ENCODE peak calls at places on chromosome 1, in six cellular contexts. D is ovary, L is heart left ventricle, V is breast epithelium, N is right lobe of liver, F is body of pancreas. C is an unnamed sample.

GRCh38 chr1:185342017-185342416 is 25.0 kb upstream of the IVNS1ABP start:
- DNase-seq in D (no peak), L (no peak), V (no peak), N (no peak), F (no peak), C (no peak)

GRCh38 chr1:115829947-115830346 is 11.0 kb downstream of the NHLH2 start:
- DNase-seq in D (no peak), L (no peak), V (no peak), N (no peak), F (no peak), C (no peak)

GRCh38 chr1:54716299-54717047 is 812 bp downstream of the TTC4 start:
- DNase-seq in D (no peak), L (no peak), V (no peak), N (no peak), F (no peak), C (no peak)

GRCh38 chr1:2788506-2789163 is 12.9 kb downstream of the TTC34 start:
- DNase-seq in D (no peak), L (peak; percentile 11), V (peak; percentile 48), N (peak; percentile 33), F (no peak), C (peak; percentile 42)

GRCh38 chr1:61842863-61843514 is 100.7 kb downstream of the PATJ start:
- DNase-seq in D (no peak), L (no peak), V (no peak), N (no peak), F (no peak), C (no peak)

GRCh38 chr1:116390195-116390594 is 17.2 kb downstream of the ATP1A1 start:
- DNase-seq in D (no peak), L (no peak), V (no peak), N (no peak), F (no peak), C (no peak)

GRCh38 chr1:193705473-193706074 is 519.2 kb upstream of the B3GALT2 start:
- DNase-seq in D (no peak), L (no peak), V (no peak), N (no peak), F (no peak), C (no peak)

GRCh38 chr1:226677121-226678020 is 61.7 kb downstream of the ITPKB start:
- DNase-seq in D (peak; percentile 79), L (peak; percentile 85), V (peak; percentile 91), N (no peak), F (peak; percentile 61), C (peak; percentile 97)

GRCh38 chr1:227900571-227901051 is 47.1 kb downstream of the WNT9A start:
- DNase-seq in D (peak; percentile 4), L (peak; percentile 4), V (peak; percentile 47), N (no peak), F (no peak), C (peak; percentile 48)

GRCh38 chr1:21262282-21263051 is 27.8 kb downstream of the ECE1 start:
- DNase-seq in D (peak; percentile 82), L (peak; percentile 92), V (peak; percentile 68), N (peak; percentile 74), F (peak; percentile 92), C (peak; percentile 97)

GRCh38 chr1:33349081-33349759 is 28.3 kb upstream of the A3GALT2 start:
- DNase-seq in D (peak; percentile 60), L (peak; percentile 71), V (no peak), N (peak; percentile 76), F (no peak), C (peak; percentile 75)

GRCh38 chr1:226737819-226738420 is 1.2 kb downstream of the ITPKB start:
- DNase-seq in D (peak; percentile 48), L (peak; percentile 57), V (peak; percentile 58), N (peak; percentile 60), F (peak; percentile 42), C (peak; percentile 83)

GRCh38 chr1:180244840-180245239 is 14.8 kb downstream of the LHX4 start:
- DNase-seq in D (no peak), L (no peak), V (no peak), N (no peak), F (no peak), C (peak; percentile 17)

GRCh38 chr1:235199441-235199840 is 38.4 kb upstream of the RBM34 start:
- DNase-seq in D (no peak), L (no peak), V (no peak), N (no peak), F (no peak), C (no peak)

GRCh38 chr1:95309031-95309459 is 75.0 kb downstream of the RWDD3 start:
- DNase-seq in D (no peak), L (no peak), V (no peak), N (no peak), F (peak; percentile 43), C (no peak)

GRCh38 chr1:199529324-199529723 is 498.2 kb upstream of the NR5A2 start:
- DNase-seq in D (no peak), L (no peak), V (no peak), N (no peak), F (no peak), C (no peak)

GRCh38 chr1:156657971-156658319 is 16.0 kb downstream of the BCAN start:
- DNase-seq in D (no peak), L (no peak), V (no peak), N (no peak), F (no peak), C (no peak)

GRCh38 chr1:18114726-18115410 is 7.3 kb downstream of the IGSF21 start:
- DNase-seq in D (no peak), L (no peak), V (no peak), N (no peak), F (no peak), C (no peak)
- H3K27me3 ChIP-seq in D (no peaks in the 10 kb centered on the region), L (peaks cover 22% of the 10 kb centered on the region), V (peaks cover 10% of the 10 kb centered on the region), N (no peaks in the 10 kb centered on the region), F (no peaks in the 10 kb centered on the region), C (peaks cover 13% of the 10 kb centered on the region)

DNA sequence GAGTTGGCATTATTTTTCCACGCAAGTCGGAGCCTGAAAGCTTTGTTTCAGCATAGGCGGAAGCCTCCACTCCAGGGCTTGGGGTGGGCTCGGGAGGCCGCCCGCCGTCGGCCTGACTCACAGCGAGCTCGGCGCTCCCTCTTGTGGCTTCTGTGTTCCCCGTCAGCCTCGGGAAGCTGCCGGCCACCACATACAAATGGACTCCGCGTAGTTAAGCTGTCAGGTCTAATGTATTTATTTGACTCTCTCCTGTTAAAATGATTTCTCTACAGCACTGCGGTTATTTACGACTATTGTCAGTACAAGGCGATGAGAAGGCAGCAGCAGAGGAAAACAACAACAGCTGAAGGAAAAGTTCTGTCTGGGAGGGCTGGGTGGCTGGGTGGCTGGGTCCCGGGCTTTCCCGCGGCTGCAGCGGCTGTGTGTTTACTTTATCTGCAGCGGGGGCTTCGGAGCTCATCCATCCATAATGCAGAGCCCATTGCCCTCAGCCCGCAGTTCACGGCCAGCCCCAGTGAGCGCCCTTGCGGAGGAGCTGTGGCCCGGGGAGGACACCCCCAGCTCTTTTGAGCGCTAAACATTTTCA is 375.7 kb upstream of the CAMK1G start:
- DNase-seq in D (peak; percentile 28), L (peak; percentile 77), V (peak; percentile 61), N (peak; percentile 59), F (peak; percentile 59), C (peak; percentile 79)
- TF ChIP-seq CTCF in D (no peak), L (peak; percentile 75), V (peak; percentile 60), N (peak; percentile 85), F (peak; percentile 65), C (peak; percentile 32)

DNA sequence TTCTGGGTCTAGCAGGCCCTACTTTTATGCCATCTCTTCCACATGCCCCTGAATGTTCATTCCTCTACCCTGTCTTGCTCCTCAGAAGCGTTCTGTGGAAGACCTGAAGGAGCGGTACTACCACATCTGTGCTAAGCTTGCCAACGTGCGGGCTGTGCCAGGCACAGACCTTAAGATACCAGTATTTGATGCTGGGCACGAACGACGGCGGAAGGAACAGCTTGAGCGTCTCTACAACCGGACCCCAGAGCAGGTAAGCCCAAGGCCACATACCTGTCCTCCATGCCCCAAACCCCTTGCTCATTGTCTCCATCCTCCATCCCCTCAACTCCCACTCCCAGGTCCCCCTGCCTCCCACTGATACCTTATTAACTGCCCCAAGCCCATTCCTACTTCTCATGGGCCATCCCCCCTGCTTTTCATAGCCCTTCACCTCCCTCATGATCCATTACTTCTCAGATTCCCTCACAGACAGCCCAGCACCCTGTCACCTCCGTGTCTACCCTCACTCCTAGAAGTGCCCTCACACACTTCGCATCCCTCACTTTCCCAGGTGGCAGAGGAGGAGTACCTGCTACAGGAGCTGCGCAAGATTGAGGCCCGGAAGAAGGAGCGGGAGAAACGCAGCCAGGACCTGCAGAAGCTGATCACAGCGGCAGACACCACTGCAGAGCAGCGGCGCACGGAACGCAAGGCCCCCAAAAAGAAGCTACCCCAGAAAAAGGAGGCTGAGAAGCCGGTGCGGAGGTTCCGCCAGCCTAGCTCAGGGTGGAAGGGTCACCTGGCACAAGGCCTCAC is 5.4 kb downstream of the DMAP1 start:
- DNase-seq in D (no peak), L (no peak), V (no peak), N (no peak), F (no peak), C (no peak)
- TF ChIP-seq POLR2A in D (no peak), L (no peak), V (no peak), N (no peak), F (no peak), C (no peak)

DNA sequence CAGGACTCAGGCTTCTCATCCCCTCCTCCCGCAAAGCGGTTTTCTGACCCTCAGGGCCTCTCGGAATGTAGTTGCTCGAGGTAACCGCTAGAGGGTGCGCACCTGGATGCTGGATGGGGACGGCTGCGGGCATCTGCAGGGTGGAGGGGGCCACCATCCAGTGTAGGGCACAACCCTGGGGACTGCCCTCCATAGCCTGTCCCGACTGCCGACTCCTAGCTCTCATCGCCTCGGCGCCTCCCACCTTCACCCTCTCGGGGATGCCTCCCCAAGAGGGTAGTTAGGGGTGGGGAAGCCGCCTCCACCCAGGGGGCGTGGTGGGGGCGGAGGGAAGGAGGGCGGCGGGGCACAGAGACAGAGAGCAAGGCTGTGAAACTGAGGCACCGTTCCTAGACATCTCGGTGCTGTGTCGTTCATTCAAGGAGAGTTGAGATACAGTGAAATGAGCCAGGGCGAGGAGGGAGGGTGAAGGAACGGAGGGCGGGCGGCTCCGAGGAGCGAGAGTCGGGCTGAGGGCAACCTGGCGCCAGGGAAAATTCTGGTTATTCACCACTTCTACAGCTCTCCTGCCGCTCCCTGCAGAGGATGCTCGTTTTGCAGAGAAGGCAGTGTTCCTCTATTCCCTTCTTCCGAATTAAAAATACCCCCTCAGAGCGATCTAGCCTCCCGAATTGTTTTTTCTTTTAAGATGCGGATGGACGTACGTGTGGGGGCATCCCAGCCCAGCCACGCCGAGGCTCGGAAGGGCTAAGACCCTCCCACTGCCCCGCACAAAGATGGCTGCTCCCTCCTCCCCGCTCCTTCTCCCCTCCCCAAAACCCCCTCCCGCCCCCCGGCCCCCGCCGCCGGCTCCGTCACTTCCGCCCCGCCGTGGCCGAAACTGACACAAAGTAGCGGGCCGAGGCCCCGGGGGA is at the start of gene ATP8B2:
- DNase-seq in D (peak; percentile 79), L (peak; percentile 76), V (no peak), N (peak; percentile 77), F (peak; percentile 76), C (peak; percentile 88)
- H3K27me3 ChIP-seq in D (no peaks in the 10 kb centered on the region), L (no peaks in the 10 kb centered on the region), V (no peaks in the 10 kb centered on the region), N (no peaks in the 10 kb centered on the region), F (no peaks in the 10 kb centered on the region), C (no peaks in the 10 kb centered on the region)

DNA sequence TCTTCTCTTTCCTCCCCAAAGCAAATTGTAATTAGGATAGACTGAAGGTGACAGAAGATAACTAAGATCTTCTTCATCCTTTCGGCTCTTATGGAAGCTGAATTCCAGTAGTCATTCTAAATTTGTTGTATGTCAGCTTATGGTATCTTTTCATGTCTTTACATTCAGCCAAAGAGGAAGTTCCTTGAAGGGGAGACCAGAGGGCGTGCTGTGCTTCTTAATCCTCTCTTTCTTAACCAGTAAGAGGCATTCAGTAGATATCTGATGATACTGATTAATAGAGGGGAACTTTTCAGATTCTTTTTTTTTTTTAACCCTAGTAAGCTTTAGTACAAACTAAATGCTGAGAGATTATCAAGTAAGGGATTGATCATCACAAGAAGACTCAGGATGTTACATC is 102.3 kb downstream of the OSBPL9 start:
- DNase-seq in D (no peak), L (no peak), V (no peak), N (no peak), F (no peak), C (no peak)
- TF ChIP-seq CTCF in D (no peak), L (no peak), V (no peak), N (no peak), F (no peak), C (no peak)

GRCh38 chr1:222618001-222618879 is at the start of gene MIA3:
- DNase-seq in D (peak; percentile 84), L (peak; percentile 89), V (peak; percentile 74), N (peak; percentile 88), F (peak; percentile 14), C (peak; percentile 67)
- TF ChIP-seq POLR2A in D (peak; percentile 27), L (no peak), V (no peak), N (no peak), F (peak; percentile 4), C (no peak)

C was measured in sigmoid colon.